ENCODE peak calls at places on chromosomes 3 and 15, in ten cellular contexts. A is OCI-LY7; K is CD4-positive, alpha-beta T cell; H is cardiac muscle cell; D is AG04450; Q is IMR-90; U is hepatocyte; G is pancreas; V is transverse colon; B is H9. O is an unnamed sample.

GRCh38 chr3:190158261-190158660 is 37.6 kb upstream of the P3H2 start:
- DNase-seq in U (no peak), V (no peak), H (no peak), K (no peak), B (no peak), D (no peak), A (no peak), G (no peak), Q (no peak), O (no peak)

GRCh38 chr3:32257641-32258438 is 19.4 kb downstream of the CMTM8 start:
- DNase-seq in U (no peak), B (no peak), H (no peak), V (no peak), K (no peak), G (no peak), Q (no peak), D (no peak), A (no peak), O (no peak)

GRCh38 chr3:133775309-133775708 is 29.1 kb downstream of the TF start:
- DNase-seq in V (no peak), D (no peak), A (no peak), Q (no peak), B (no peak), G (no peak), H (no peak), K (no peak), U (no peak), O (no peak)

GRCh38 chr15:70271422-70272088 is 173.8 kb upstream of the TLE3 start:
- DNase-seq in A (no peak), B (no peak), U (peak; percentile 81), K (no peak), D (peak; percentile 89), V (peak; percentile 22), H (peak; percentile 96), Q (peak; percentile 95), G (no peak), O (peak; percentile 88)

GRCh38 chr3:125585595-125586223 is 9.6 kb downstream of the OSBPL11 start:
- DNase-seq in A (peak; percentile 48), H (peak; percentile 88), V (peak; percentile 67), K (no peak), D (peak; percentile 66), G (no peak), Q (peak; percentile 82), U (peak; percentile 74), B (peak; percentile 61), O (peak; percentile 63)

GRCh38 chr3:13770390-13771169 is 109.3 kb downstream of the WNT7A start:
- DNase-seq in K (no peak), U (peak; percentile 64), B (peak; percentile 75), D (no peak), A (no peak), V (no peak), G (no peak), H (no peak), Q (no peak), O (no peak)

GRCh38 chr3:126988451-126989021 is 5.6 kb downstream of the PLXNA1 start:
- DNase-seq in K (no peak), U (no peak), Q (no peak), B (no peak), V (no peak), H (no peak), D (no peak), G (peak; percentile 68), A (no peak), O (no peak)

GRCh38 chr3:67349551-67350174 is 304.7 kb downstream of the SUCLG2 start:
- DNase-seq in B (no peak), G (no peak), V (no peak), D (no peak), A (no peak), H (no peak), K (no peak), Q (peak; percentile 15), U (no peak), O (no peak)

GRCh38 chr15:31341036-31341435 is 14.4 kb downstream of the KLF13 start:
- DNase-seq in A (no peak), B (no peak), V (no peak), G (no peak), H (no peak), K (no peak), D (no peak), U (no peak), Q (no peak), O (no peak)

GRCh38 chr15:44010114-44010513 is 183.3 kb downstream of the WDR76 start:
- DNase-seq in G (no peak), D (peak; percentile 38), B (no peak), K (no peak), Q (peak; percentile 83), U (no peak), H (peak; percentile 69), V (no peak), A (no peak), O (no peak)

GRCh38 chr3:178181085-178181484 is 355.2 kb upstream of the KCNMB2 start:
- DNase-seq in V (no peak), U (no peak), B (no peak), D (no peak), A (no peak), H (no peak), Q (no peak), K (no peak), G (no peak), O (no peak)

GRCh38 chr3:169091196-169091595 is 572.3 kb downstream of the MECOM start:
- DNase-seq in K (no peak), B (no peak), Q (peak; percentile 76), A (no peak), D (no peak), H (peak; percentile 78), V (no peak), G (no peak), U (no peak), O (peak; percentile 59)

GRCh38 chr15:30816430-30816829 is 87.3 kb upstream of the FAN1 start:
- DNase-seq in B (no peak), D (no peak), Q (no peak), A (no peak), U (no peak), V (no peak), G (no peak), K (no peak), H (no peak), O (no peak)

GRCh38 chr15:56733131-56734012 is at the start of gene ZNF280D:
- DNase-seq in D (peak; percentile 66), Q (peak; percentile 85), V (peak; percentile 91), B (no peak), K (peak; percentile 77), U (no peak), G (peak; percentile 95), H (peak; percentile 96), A (peak; percentile 73), O (peak; percentile 75)

GRCh38 chr15:37028609-37029287 is 71.6 kb downstream of the MEIS2 start:
- DNase-seq in D (no peak), B (no peak), Q (peak; percentile 42), V (no peak), K (no peak), G (no peak), A (no peak), U (no peak), H (peak; percentile 74), O (no peak)

GRCh38 chr3:52216585-52217408 is 8.6 kb downstream of the TLR9 start:
- DNase-seq in A (no peak), B (peak; percentile 27), H (peak; percentile 84), D (peak; percentile 46), K (peak; percentile 74), U (peak; percentile 61), V (peak; percentile 89), Q (peak; percentile 79), G (peak; percentile 94), O (peak; percentile 92)

GRCh38 chr3:152377184-152377570 is 108.4 kb downstream of the MBNL1 start:
- DNase-seq in V (no peak), U (no peak), B (no peak), K (no peak), Q (no peak), A (no peak), D (no peak), G (no peak), H (no peak), O (no peak)

GRCh38 chr15:62063851-62064635 is 2.7 kb upstream of the C2CD4A start:
- DNase-seq in K (no peak), U (peak; percentile 44), V (no peak), B (no peak), Q (no peak), G (no peak), D (no peak), A (no peak), H (peak; percentile 26), O (peak; percentile 71)

GRCh38 chr3:36482880-36483279 is 102.6 kb downstream of the STAC start:
- DNase-seq in G (no peak), A (no peak), V (no peak), Q (no peak), D (no peak), B (no peak), H (no peak), U (no peak), K (no peak), O (no peak)

GRCh38 chr15:88535100-88535499 is 11.4 kb downstream of the DET1 start:
- DNase-seq in G (no peak), U (no peak), B (no peak), A (no peak), V (no peak), Q (peak; percentile 41), D (no peak), K (no peak), H (peak; percentile 19), O (no peak)
- TF ChIP-seq CTCF in G (no peak), U (no peak), B (no peak), A (no peak), V (no peak), Q (no peak), D (no peak), K (no peak), H (no peak), O (no peak)

GRCh38 chr15:91864669-91865068 is 11.2 kb downstream of the SLCO3A1 start:
- DNase-seq in D (no peak), U (no peak), K (no peak), G (no peak), A (peak; percentile 90), V (no peak), B (no peak), Q (no peak), H (no peak), O (no peak)
- H3K27ac ChIP-seq in D (no peak overlapping the region), U (no peak overlapping the region), K (no peak overlapping the region), G (no peak overlapping the region), A (peak overlapping the region; percentile 39), V (no peak overlapping the region), B (no peak overlapping the region), Q (no peak overlapping the region), H (peak overlapping the region; percentile 57), O (peak overlapping the region; percentile 99)

GRCh38 chr3:46825450-46825849 is 37.8 kb downstream of the MYL3 start:
- DNase-seq in A (no peak), D (no peak), K (no peak), B (no peak), G (no peak), Q (no peak), H (peak; percentile 14), V (no peak), U (no peak), O (no peak)
- TF ChIP-seq CTCF in A (no peak), D (no peak), K (no peak), B (no peak), G (no peak), Q (no peak), H (no peak), V (no peak), U (no peak), O (no peak)

DNA sequence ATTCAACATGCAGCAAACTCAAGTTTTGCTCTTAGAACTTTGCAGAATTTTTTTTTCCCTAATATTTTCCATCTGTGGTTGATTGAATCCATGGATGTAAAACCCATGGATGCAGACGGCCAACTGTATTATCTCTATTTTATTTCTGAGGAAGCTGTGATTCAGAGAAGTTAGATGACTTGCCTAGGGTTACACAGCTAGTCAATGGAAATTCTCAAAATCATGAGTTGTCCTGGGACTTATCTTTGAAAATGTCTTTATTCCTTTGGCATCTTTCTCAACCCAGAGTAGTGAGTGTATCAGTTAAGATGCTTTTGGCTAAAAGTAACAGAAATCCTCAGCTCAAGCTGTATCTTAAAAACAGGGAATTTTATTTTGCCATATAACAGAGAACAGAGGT is 107.9 kb upstream of the GALNT15 start:
- DNase-seq in D (no peak), G (no peak), B (no peak), U (no peak), V (no peak), H (no peak), Q (no peak), A (no peak), K (no peak), O (no peak)
- H3K27ac ChIP-seq in D (peak overlapping the region; percentile 84), G (no peak overlapping the region), B (no peak overlapping the region), U (no peak overlapping the region), V (no peak overlapping the region), H (no peak overlapping the region), Q (peak overlapping the region; percentile 54), A (no peak overlapping the region), K (no peak overlapping the region), O (no peak overlapping the region)

O was measured in RWPE1.